ENCODE peak calls at places on chromosome 3, in six cellular contexts. Z is IMR-90, Y is H1, R is neuronal stem cell, Q is H9, C is mesendoderm. S is an unnamed sample.

GRCh38 chr3:149771652-149772271 is 19.5 kb upstream of the COMMD2 start:
- DNase-seq in Q (peak; percentile 64), C (peak; percentile 63), R (peak; percentile 49), Z (peak; percentile 25), Y (no peak), S (peak; percentile 52)

GRCh38 chr3:12476238-12476897 is 7.9 kb upstream of the TSEN2 start:
- DNase-seq in C (no peak), R (no peak), Z (peak; percentile 77), Y (no peak), Q (no peak), S (peak; percentile 57)

GRCh38 chr3:5312278-5312677 is 124.8 kb downstream of the EDEM1 start:
- DNase-seq in R (no peak), C (no peak), Z (no peak), Q (no peak), Y (no peak), S (no peak)

GRCh38 chr3:100260081-100260684 is 609 bp upstream of the TBC1D23 start:
- DNase-seq in C (peak; percentile 63), R (peak; percentile 17), Y (no peak), Z (peak; percentile 51), Q (peak; percentile 55), S (peak; percentile 24)

GRCh38 chr3:50245831-50246516 is 10.0 kb downstream of the GNAI2 start:
- DNase-seq in C (peak; percentile 97), R (peak; percentile 97), Z (peak; percentile 78), Y (no peak), Q (peak; percentile 98), S (peak; percentile 87)

GRCh38 chr3:84962460-84962859 is 3.7 kb downstream of the CADM2 start:
- DNase-seq in Z (no peak), Q (no peak), R (no peak), C (no peak), Y (no peak), S (no peak)

GRCh38 chr3:147361671-147362420 is 44.5 kb downstream of the ZIC4 start:
- DNase-seq in Y (no peak), Z (no peak), Q (peak; percentile 82), C (peak; percentile 82), R (no peak), S (no peak)

GRCh38 chr3:178233371-178233770 is 302.9 kb upstream of the KCNMB2 start:
- DNase-seq in Z (no peak), Y (no peak), R (no peak), C (no peak), Q (no peak), S (no peak)

GRCh38 chr3:181955566-181955965 is 243.8 kb downstream of the SOX2 start:
- DNase-seq in Q (no peak), R (no peak), Z (no peak), Y (no peak), C (no peak), S (no peak)

GRCh38 chr3:145721273-145721805 is 439.6 kb downstream of the PLOD2 start:
- DNase-seq in R (no peak), Y (no peak), Q (no peak), Z (no peak), C (peak; percentile 43), S (no peak)

GRCh38 chr3:126152458-126152857 is 27.9 kb downstream of the ALDH1L1 start:
- DNase-seq in C (no peak), Q (no peak), Z (no peak), Y (no peak), R (no peak), S (no peak)

GRCh38 chr3:129632556-129632955 is 26.1 kb upstream of the PLXND1 start:
- DNase-seq in Q (no peak), R (no peak), C (no peak), Y (no peak), Z (no peak), S (no peak)

GRCh38 chr3:129636082-129636481 is 29.6 kb upstream of the PLXND1 start:
- DNase-seq in Y (no peak), Z (no peak), Q (no peak), C (no peak), R (no peak), S (no peak)

GRCh38 chr3:129633751-129634481 is 27.4 kb upstream of the PLXND1 start:
- DNase-seq in C (peak; percentile 47), Q (no peak), Z (no peak), Y (no peak), R (no peak), S (no peak)

GRCh38 chr3:129632056-129632455 is 25.6 kb upstream of the PLXND1 start:
- DNase-seq in C (no peak), R (no peak), Z (no peak), Y (no peak), Q (no peak), S (no peak)

DNA sequence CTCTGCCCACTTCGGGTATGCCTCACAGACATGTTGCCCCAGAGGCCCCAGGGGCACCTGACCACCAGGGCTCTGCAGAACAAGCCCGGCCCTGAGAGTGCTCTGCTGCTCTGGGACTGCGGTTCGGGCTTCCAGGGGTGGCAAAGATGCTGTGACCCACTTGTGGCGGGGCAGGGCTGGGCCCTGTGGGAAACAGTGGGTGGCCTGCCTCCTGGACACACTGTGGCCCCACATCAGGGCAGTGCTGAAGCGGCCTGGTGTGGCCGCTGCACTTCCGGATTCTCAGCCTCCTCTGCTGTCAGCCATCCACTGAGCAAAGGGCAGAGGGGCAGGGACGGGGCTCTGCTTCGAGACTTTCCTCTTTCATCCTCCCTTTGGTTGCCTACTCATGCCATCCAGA is 26.5 kb upstream of the PLXND1 start:
- DNase-seq in R (no peak), Z (no peak), Y (no peak), C (no peak), Q (no peak), S (no peak)
- H2AK5ac ChIP-seq in R (peak overlapping the region; percentile 57), Z (no peak overlapping the region), Y (no peak overlapping the region), C (no peak overlapping the region), Q (no peak overlapping the region), S (no peak overlapping the region)

GRCh38 chr3:192906940-192907339 is 10.7 kb downstream of the MB21D2 start:
- DNase-seq in R (no peak), Y (no peak), Z (no peak), Q (no peak), C (no peak), S (peak; percentile 83)
- H2AK5ac ChIP-seq in R (no peak overlapping the region), Y (no peak overlapping the region), Z (no peak overlapping the region), Q (no peak overlapping the region), C (no peak overlapping the region), S (no peak overlapping the region)

DNA sequence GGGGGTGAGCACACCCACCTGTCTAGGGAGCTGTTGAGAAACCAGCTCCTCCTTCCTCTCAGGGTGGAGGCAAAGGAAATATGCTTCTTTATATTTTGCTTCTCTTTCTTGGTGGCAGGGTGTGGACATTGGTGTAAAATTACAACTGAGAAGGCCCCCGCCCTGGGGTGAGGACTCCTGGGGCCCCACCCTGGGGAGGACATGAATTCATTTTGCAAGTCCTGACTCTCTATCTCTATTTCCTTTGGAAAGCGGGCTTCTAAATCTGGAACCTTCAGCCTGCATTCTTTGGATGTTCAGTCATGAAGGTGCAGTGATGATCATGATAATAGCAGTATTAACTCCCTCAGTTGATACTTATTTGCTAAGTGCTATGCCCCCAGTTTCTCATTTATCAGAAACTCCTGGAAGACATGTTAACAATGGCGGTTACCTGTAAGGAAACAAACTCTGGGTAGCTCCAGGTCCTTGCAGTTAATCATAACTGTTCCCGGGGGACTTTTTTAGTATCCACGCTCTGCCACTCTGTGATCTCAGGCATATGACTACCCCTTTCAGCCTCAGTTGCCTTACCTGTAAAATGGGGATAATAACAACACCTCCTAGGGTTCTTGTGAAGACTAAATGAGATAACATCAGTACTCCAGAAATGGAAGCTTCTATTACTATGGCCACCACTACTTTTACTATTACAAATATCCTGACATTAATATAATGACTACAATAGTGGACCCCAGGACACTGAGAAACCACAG is 7.3 kb upstream of the FLNB start:
- DNase-seq in Z (no peak), Q (no peak), C (no peak), Y (no peak), R (no peak), S (no peak)
- H2AK5ac ChIP-seq in Z (peak overlapping the region; percentile 67), Q (no peak overlapping the region), C (no peak overlapping the region), Y (no peak overlapping the region), R (no peak overlapping the region), S (no peak overlapping the region)

DNA sequence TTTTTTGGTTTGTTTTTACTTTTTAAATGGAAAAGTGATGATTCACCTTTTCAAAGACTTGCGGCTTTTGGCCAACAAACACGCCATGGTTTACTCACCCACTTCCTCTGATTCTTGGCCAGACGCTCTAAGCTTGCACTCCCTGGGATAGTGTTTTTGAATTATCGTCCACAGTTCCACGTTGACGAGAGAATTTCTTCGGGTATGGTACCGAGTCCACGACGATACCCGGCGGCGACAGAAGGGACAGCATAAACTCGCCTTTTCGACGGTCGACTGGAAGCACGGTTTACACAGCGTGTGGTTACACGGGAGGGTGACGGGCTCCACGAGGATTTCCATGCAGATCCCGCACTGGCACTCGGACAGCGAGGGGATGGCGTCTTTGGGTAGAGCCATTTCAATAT is 790 bp downstream of the RNF168 start:
- DNase-seq in C (no peak), R (peak; percentile 30), Q (no peak), Z (peak; percentile 92), Y (no peak), S (peak; percentile 89)
- H2AK5ac ChIP-seq in C (no peak overlapping the region), R (no peak overlapping the region), Q (no peak overlapping the region), Z (peak overlapping the region; percentile 98), Y (peak overlapping the region; percentile 94), S (no peak overlapping the region)